ENCODE peak calls at places on chromosome 4, in eight cellular contexts. One of them, this sample, is unnamed.

GRCh38 chr4:1368421-1369090 is 21.5 kb downstream of the UVSSA start:
- DNase-seq in skeletal muscle cell: no peak
- DNase-seq in GM23338: peak
- DNase-seq in anterior cingulate cortex: no peak
- DNase-seq in amygdala: no peak
- DNase-seq in cardiac muscle cell: no peak
- DNase-seq in tibial nerve: no peak
- DNase-seq in OCI-LY7: no peak
- DNase-seq in this sample: no peak

GRCh38 chr4:112451831-112452230 is 64.1 kb downstream of the NEUROG2 start:
- DNase-seq in skeletal muscle cell: no peak
- DNase-seq in GM23338: no peak
- DNase-seq in anterior cingulate cortex: no peak
- DNase-seq in amygdala: no peak
- DNase-seq in cardiac muscle cell: no peak
- DNase-seq in tibial nerve: no peak
- DNase-seq in OCI-LY7: no peak
- DNase-seq in this sample: no peak

GRCh38 chr4:123419885-123420743 is 23.5 kb downstream of the SPRY1 start:
- DNase-seq in skeletal muscle cell: no peak
- DNase-seq in GM23338: no peak
- DNase-seq in anterior cingulate cortex: no peak
- DNase-seq in amygdala: no peak
- DNase-seq in cardiac muscle cell: no peak
- DNase-seq in tibial nerve: no peak
- DNase-seq in OCI-LY7: no peak
- DNase-seq in this sample: no peak

GRCh38 chr4:25531272-25531671 is 124.4 kb upstream of the SLC34A2 start:
- DNase-seq in skeletal muscle cell: no peak
- DNase-seq in GM23338: peak
- DNase-seq in anterior cingulate cortex: no peak
- DNase-seq in amygdala: no peak
- DNase-seq in cardiac muscle cell: no peak
- DNase-seq in tibial nerve: no peak
- DNase-seq in OCI-LY7: no peak
- DNase-seq in this sample: no peak

GRCh38 chr4:88169298-88169697 is 10.9 kb upstream of the ABCG2 start:
- DNase-seq in skeletal muscle cell: no peak
- DNase-seq in GM23338: no peak
- DNase-seq in anterior cingulate cortex: no peak
- DNase-seq in amygdala: no peak
- DNase-seq in cardiac muscle cell: no peak
- DNase-seq in tibial nerve: no peak
- DNase-seq in OCI-LY7: no peak
- DNase-seq in this sample: no peak

GRCh38 chr4:75698162-75698962 is 25.2 kb upstream of the G3BP2 start:
- DNase-seq in skeletal muscle cell: no peak
- DNase-seq in GM23338: peak
- DNase-seq in anterior cingulate cortex: no peak
- DNase-seq in amygdala: no peak
- DNase-seq in cardiac muscle cell: no peak
- DNase-seq in tibial nerve: no peak
- DNase-seq in OCI-LY7: peak
- DNase-seq in this sample: peak

GRCh38 chr4:78764498-78764961 is 11.6 kb upstream of the BMP2K start:
- DNase-seq in skeletal muscle cell: peak
- DNase-seq in GM23338: no peak
- DNase-seq in anterior cingulate cortex: no peak
- DNase-seq in amygdala: no peak
- DNase-seq in cardiac muscle cell: peak
- DNase-seq in tibial nerve: no peak
- DNase-seq in OCI-LY7: no peak
- DNase-seq in this sample: no peak

GRCh38 chr4:159160242-159160641 is 57.4 kb downstream of the RAPGEF2 start:
- DNase-seq in skeletal muscle cell: no peak
- DNase-seq in GM23338: no peak
- DNase-seq in anterior cingulate cortex: no peak
- DNase-seq in amygdala: no peak
- DNase-seq in cardiac muscle cell: no peak
- DNase-seq in tibial nerve: no peak
- DNase-seq in OCI-LY7: no peak
- DNase-seq in this sample: no peak

GRCh38 chr4:82984459-82984858 is 26.2 kb downstream of the LIN54 start:
- DNase-seq in skeletal muscle cell: peak
- DNase-seq in GM23338: peak
- DNase-seq in anterior cingulate cortex: no peak
- DNase-seq in amygdala: no peak
- DNase-seq in cardiac muscle cell: peak
- DNase-seq in tibial nerve: no peak
- DNase-seq in OCI-LY7: no peak
- DNase-seq in this sample: peak

GRCh38 chr4:177177446-177178160 is 132.1 kb upstream of the NEIL3 start:
- DNase-seq in skeletal muscle cell: peak
- DNase-seq in GM23338: no peak
- DNase-seq in anterior cingulate cortex: no peak
- DNase-seq in amygdala: no peak
- DNase-seq in cardiac muscle cell: peak
- DNase-seq in tibial nerve: no peak
- DNase-seq in OCI-LY7: no peak
- DNase-seq in this sample: no peak

GRCh38 chr4:119040711-119041185 is 94.9 kb upstream of the MYOZ2 start:
- DNase-seq in skeletal muscle cell: peak
- DNase-seq in GM23338: peak
- DNase-seq in anterior cingulate cortex: no peak
- DNase-seq in amygdala: no peak
- DNase-seq in cardiac muscle cell: peak
- DNase-seq in tibial nerve: peak
- DNase-seq in OCI-LY7: no peak
- DNase-seq in this sample: no peak

GRCh38 chr4:71200944-71201533 is 137.8 kb upstream of the SLC4A4 start:
- DNase-seq in skeletal muscle cell: no peak
- DNase-seq in GM23338: no peak
- DNase-seq in anterior cingulate cortex: no peak
- DNase-seq in amygdala: no peak
- DNase-seq in cardiac muscle cell: no peak
- DNase-seq in tibial nerve: no peak
- DNase-seq in OCI-LY7: no peak
- DNase-seq in this sample: no peak

GRCh38 chr4:177117256-177117655 is 192.4 kb upstream of the NEIL3 start:
- DNase-seq in skeletal muscle cell: no peak
- DNase-seq in GM23338: peak
- DNase-seq in anterior cingulate cortex: no peak
- DNase-seq in amygdala: no peak
- DNase-seq in cardiac muscle cell: no peak
- DNase-seq in tibial nerve: no peak
- DNase-seq in OCI-LY7: no peak
- DNase-seq in this sample: no peak

GRCh38 chr4:6987566-6987920 is 55.6 kb upstream of the TADA2B start:
- DNase-seq in skeletal muscle cell: no peak
- DNase-seq in GM23338: peak
- DNase-seq in anterior cingulate cortex: no peak
- DNase-seq in amygdala: no peak
- DNase-seq in cardiac muscle cell: no peak
- DNase-seq in tibial nerve: no peak
- DNase-seq in OCI-LY7: peak
- DNase-seq in this sample: no peak

GRCh38 chr4:83316459-83317170 is 18.0 kb downstream of the HPSE start:
- DNase-seq in skeletal muscle cell: no peak
- DNase-seq in GM23338: no peak
- DNase-seq in anterior cingulate cortex: no peak
- DNase-seq in amygdala: no peak
- DNase-seq in cardiac muscle cell: no peak
- DNase-seq in tibial nerve: no peak
- DNase-seq in OCI-LY7: no peak
- DNase-seq in this sample: peak